ENCODE peak calls at places on chromosomes 1 and 21, in seven cellular contexts. F, L, Z, P, S, X and T are unnamed samples.

GRCh38 chr1:150650193-150650592 is 20.8 kb upstream of the ENSA start:
- DNase-seq in F (peak; percentile 90), L (no peak), Z (no peak), P (peak; percentile 44), S (no peak), X (no peak), T (no peak)

GRCh38 chr1:8276173-8276914 is 41.6 kb upstream of the SLC45A1 start:
- DNase-seq in F (no peak), L (no peak), Z (no peak), P (no peak), S (no peak), X (no peak), T (no peak)

GRCh38 chr1:160046494-160047115 is 14.8 kb upstream of the PIGM start:
- DNase-seq in F (peak; percentile 46), L (peak; percentile 73), Z (no peak), P (peak; percentile 48), S (peak; percentile 11), X (peak; percentile 40), T (peak; percentile 58)

GRCh38 chr1:204971700-204972336 is 71.2 kb upstream of the CNTN2 start:
- DNase-seq in F (no peak), L (no peak), Z (no peak), P (peak; percentile 44), S (no peak), X (no peak), T (peak; percentile 17)

GRCh38 chr1:222099746-222100145 is 357.9 kb upstream of the DUSP10 start:
- DNase-seq in F (no peak), L (no peak), Z (no peak), P (no peak), S (no peak), X (no peak), T (no peak)

GRCh38 chr1:64001038-64001437 is 202.4 kb upstream of the UBE2U start:
- DNase-seq in F (no peak), L (no peak), Z (no peak), P (no peak), S (no peak), X (no peak), T (no peak)

GRCh38 chr1:39061951-39062350 is 35.8 kb downstream of the NDUFS5 start:
- DNase-seq in F (no peak), L (no peak), Z (no peak), P (no peak), S (no peak), X (no peak), T (no peak)

GRCh38 chr1:180309338-180309737 is 79.3 kb downstream of the LHX4 start:
- DNase-seq in F (peak; percentile 22), L (no peak), Z (no peak), P (peak; percentile 10), S (no peak), X (no peak), T (peak; percentile 14)

GRCh38 chr1:92366045-92366405 is 67.2 kb downstream of the RPAP2 start:
- DNase-seq in F (no peak), L (no peak), Z (no peak), P (no peak), S (no peak), X (no peak), T (no peak)

GRCh38 chr1:240169188-240169587 is 77.5 kb downstream of the FMN2 start:
- DNase-seq in F (no peak), L (no peak), Z (no peak), P (no peak), S (no peak), X (no peak), T (peak; percentile 1)

GRCh38 chr1:204703826-204704612 is 18.5 kb upstream of the LRRN2 start:
- DNase-seq in F (no peak), L (no peak), Z (no peak), P (no peak), S (no peak), X (no peak), T (no peak)

GRCh38 chr1:18469514-18469913 is 11.2 kb upstream of the KLHDC7A start:
- DNase-seq in F (no peak), L (no peak), Z (no peak), P (no peak), S (no peak), X (no peak), T (no peak)

GRCh38 chr1:246527402-246528088 is 20.5 kb upstream of the SMYD3 start:
- DNase-seq in F (no peak), L (no peak), Z (peak; percentile 56), P (no peak), S (no peak), X (no peak), T (no peak)

GRCh38 chr1:103146143-103146542 is 37.8 kb upstream of the COL11A1 start:
- DNase-seq in F (no peak), L (no peak), Z (no peak), P (no peak), S (no peak), X (no peak), T (no peak)

GRCh38 chr1:33181038-33181861 is 593 bp downstream of the TRIM62 start:
- DNase-seq in F (peak; percentile 15), L (no peak), Z (peak; percentile 84), P (peak; percentile 75), S (peak; percentile 54), X (peak; percentile 56), T (peak; percentile 63)

GRCh38 chr1:36008546-36009197 is 75.2 kb upstream of the TEKT2 start:
- DNase-seq in F (no peak), L (no peak), Z (no peak), P (peak; percentile 45), S (no peak), X (no peak), T (no peak)

GRCh38 chr1:25573591-25573930 is 30.2 kb downstream of the LDLRAP1 start:
- DNase-seq in F (peak; percentile 83), L (no peak), Z (no peak), P (peak; percentile 68), S (no peak), X (no peak), T (no peak)

GRCh38 chr21:40386981-40387380 is 460.0 kb downstream of the DSCAM start:
- DNase-seq in F (no peak), L (no peak), Z (no peak), P (no peak), S (no peak), X (no peak), T (no peak)

GRCh38 chr1:234277161-234277868 is 95.9 kb upstream of the COA6 start:
- DNase-seq in F (no peak), L (no peak), Z (no peak), P (no peak), S (no peak), X (no peak), T (no peak)

GRCh38 chr1:234276389-234276788 is 96.9 kb upstream of the COA6 start:
- DNase-seq in F (no peak), L (no peak), Z (no peak), P (no peak), S (no peak), X (no peak), T (no peak)

GRCh38 chr1:234281826-234282489 is 91.3 kb upstream of the COA6 start:
- DNase-seq in F (no peak), L (no peak), Z (no peak), P (peak; percentile 7), S (no peak), X (no peak), T (peak; percentile 54)

GRCh38 chr1:234279021-234279420 is 94.2 kb upstream of the COA6 start:
- DNase-seq in F (no peak), L (no peak), Z (no peak), P (no peak), S (no peak), X (no peak), T (no peak)

GRCh38 chr1:234280500-234280899 is 92.8 kb upstream of the COA6 start:
- DNase-seq in F (no peak), L (no peak), Z (no peak), P (no peak), S (no peak), X (no peak), T (no peak)
- H3K36me3 ChIP-seq in F (no peaks in the 10 kb centered on the region), L (no peaks in the 10 kb centered on the region), Z (no peaks in the 10 kb centered on the region), P (no peaks in the 10 kb centered on the region), S (peaks cover 6% of the 10 kb centered on the region), X (no peaks in the 10 kb centered on the region), T (no peaks in the 10 kb centered on the region)

GRCh38 chr1:223756002-223756775 is 43.9 kb downstream of the CAPN2 start:
- DNase-seq in F (no peak), L (no peak), Z (no peak), P (no peak), S (no peak), X (no peak), T (no peak)
- H3K36me3 ChIP-seq in F (peaks cover 21% of the 10 kb centered on the region), L (no peaks in the 10 kb centered on the region), Z (peaks cover 100% of the 10 kb centered on the region), P (no peaks in the 10 kb centered on the region), S (no peaks in the 10 kb centered on the region), X (peaks cover 99% of the 10 kb centered on the region), T (peaks cover 61% of the 10 kb centered on the region)

DNA sequence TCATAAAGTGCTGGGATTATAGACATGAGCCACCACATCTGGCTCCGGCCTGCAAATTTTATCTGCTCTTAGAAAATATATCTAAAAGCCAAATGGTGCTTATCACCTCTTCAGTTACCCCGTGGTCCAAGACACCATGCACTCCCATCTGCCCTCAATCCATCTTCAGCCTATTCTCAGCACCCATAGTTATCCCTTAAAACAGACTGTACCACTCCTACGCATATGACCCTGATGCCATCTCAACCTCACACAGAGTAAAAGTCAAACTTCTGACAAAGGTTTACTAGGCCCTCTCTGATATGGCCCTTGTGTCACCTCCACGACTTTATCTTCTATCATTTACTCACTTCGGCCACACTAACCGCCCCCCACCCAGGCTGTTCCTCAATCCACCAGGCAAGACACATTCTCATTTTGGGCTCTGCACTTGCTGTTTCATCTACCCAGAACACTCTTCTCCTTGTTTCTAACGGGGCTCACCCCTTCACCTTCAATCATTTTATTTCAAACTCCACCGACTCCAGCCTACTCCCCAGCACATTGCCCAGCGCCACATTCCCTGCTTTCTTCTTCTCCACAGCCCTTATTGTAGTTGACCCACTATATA is 33.0 kb downstream of the USP48 start:
- DNase-seq in F (no peak), L (no peak), Z (no peak), P (no peak), S (no peak), X (no peak), T (no peak)
- H3K36me3 ChIP-seq in F (peaks cover 12% of the 10 kb centered on the region), L (peaks cover 12% of the 10 kb centered on the region), Z (peaks cover 92% of the 10 kb centered on the region), P (no peaks in the 10 kb centered on the region), S (peaks cover 88% of the 10 kb centered on the region), X (peaks cover 85% of the 10 kb centered on the region), T (peaks cover 57% of the 10 kb centered on the region)

GRCh38 chr21:45993210-45994085 is 11.9 kb downstream of the COL6A1 start:
- DNase-seq in F (no peak), L (no peak), Z (peak; percentile 57), P (no peak), S (no peak), X (peak; percentile 38), T (no peak)
- H3K36me3 ChIP-seq in F (no peaks in the 10 kb centered on the region), L (no peaks in the 10 kb centered on the region), Z (peaks cover 33% of the 10 kb centered on the region), P (no peaks in the 10 kb centered on the region), S (no peaks in the 10 kb centered on the region), X (peaks cover 90% of the 10 kb centered on the region), T (no peaks in the 10 kb centered on the region)